ENCODE peak calls at places on chromosomes 7 and 10, in ten cellular contexts. C is spleen; Y is lung; L is naive thymus-derived CD4-positive, alpha-beta T cell; X is heart left ventricle; R is sigmoid colon; S is GM23338; K is endothelial cell of umbilical vein; J is adrenal gland; N is CD8-positive, alpha-beta memory T cell. O is an unnamed sample. For H3K36me3, the result is how much of the 10 kb centered on the place peaks cover.

GRCh38 chr10:80182986-80183385 is 22.4 kb downstream of the ANXA11 start:
- DNase-seq in X (no peak), N (no peak), R (no peak), K (no peak), Y (no peak), J (no peak), L (no peak), S (no peak), C (no peak), O (no peak)

GRCh38 chr10:45466784-45467183 is 92.8 kb downstream of the ALOX5 start:
- DNase-seq in C (peak), J (peak), Y (no peak), X (no peak), K (no peak), S (no peak), R (no peak), N (no peak), L (no peak), O (no peak)

GRCh38 chr10:131143425-131144165 is 167.9 kb downstream of the TCERG1L start:
- DNase-seq in K (no peak), Y (no peak), X (no peak), C (peak), N (no peak), R (no peak), L (no peak), J (no peak), S (no peak), O (no peak)

GRCh38 chr7:90919766-90920165 is 323.6 kb downstream of the CDK14 start:
- DNase-seq in N (no peak), X (no peak), L (no peak), C (no peak), J (no peak), Y (no peak), S (no peak), R (no peak), K (no peak), O (no peak)

GRCh38 chr10:52077796-52078195 is 236.3 kb upstream of the DKK1 start:
- DNase-seq in J (no peak), S (no peak), K (no peak), Y (no peak), R (no peak), C (no peak), X (no peak), L (no peak), N (no peak), O (no peak)

GRCh38 chr10:13990392-13990805 is 340.3 kb downstream of the FRMD4A start:
- DNase-seq in Y (no peak), K (peak), R (peak), C (no peak), L (no peak), J (peak), X (peak), N (no peak), S (no peak), O (no peak)

GRCh38 chr7:158252081-158252836 is 335.4 kb downstream of the PTPRN2 start:
- DNase-seq in S (no peak), X (peak), Y (no peak), R (peak), C (peak), J (peak), L (no peak), N (no peak), K (no peak), O (no peak)

GRCh38 chr10:59025981-59026730 is 150.3 kb upstream of the PHYHIPL start:
- DNase-seq in R (no peak), J (no peak), Y (no peak), S (no peak), N (no peak), L (no peak), X (no peak), K (no peak), C (peak), O (peak)

GRCh38 chr7:149787428-149788299 is 14.3 kb upstream of the ZNF467 start:
- DNase-seq in L (no peak), S (peak), K (peak), J (no peak), N (no peak), X (no peak), R (no peak), Y (no peak), C (no peak), O (no peak)

GRCh38 chr7:122553761-122554160 is 145.2 kb downstream of the RNF133 start:
- DNase-seq in L (no peak), N (no peak), Y (no peak), K (no peak), S (no peak), X (no peak), C (no peak), J (no peak), R (no peak), O (no peak)

GRCh38 chr10:129877773-129878371 is 86.2 kb downstream of the EBF3 start:
- DNase-seq in R (no peak), L (peak), X (no peak), Y (no peak), C (no peak), K (no peak), N (peak), S (peak), J (no peak), O (peak)

GRCh38 chr10:8305871-8306652 is 251.6 kb downstream of the GATA3 start:
- DNase-seq in X (no peak), R (no peak), N (no peak), J (no peak), L (no peak), C (no peak), Y (no peak), S (no peak), K (no peak), O (no peak)

GRCh38 chr10:70699659-70700174 is 27.4 kb downstream of the ADAMTS14 start:
- DNase-seq in K (no peak), C (no peak), N (no peak), L (no peak), Y (no peak), X (no peak), S (peak), R (no peak), J (no peak), O (peak)

GRCh38 chr10:29437871-29438270 is 149.0 kb downstream of the LYZL1 start:
- DNase-seq in N (no peak), S (no peak), Y (no peak), R (no peak), L (no peak), C (no peak), J (no peak), X (no peak), K (no peak), O (no peak)

GRCh38 chr10:48759113-48759901 is 74.6 kb downstream of the WDFY4 start:
- DNase-seq in N (no peak), X (no peak), S (no peak), Y (no peak), K (no peak), L (no peak), J (no peak), C (no peak), R (no peak), O (no peak)

GRCh38 chr10:99331207-99331803 is 2.1 kb downstream of the CNNM1 start:
- DNase-seq in X (no peak), J (no peak), R (no peak), N (no peak), K (no peak), C (no peak), S (no peak), L (no peak), Y (no peak), O (no peak)

GRCh38 chr10:91043173-91043910 is 122.5 kb upstream of the ANKRD1 start:
- DNase-seq in J (peak), R (no peak), X (peak), S (peak), C (no peak), L (no peak), N (no peak), Y (no peak), K (peak), O (peak)

GRCh38 chr10:114600067-114600466 is 58.0 kb downstream of the ABLIM1 start:
- DNase-seq in C (no peak), Y (no peak), X (no peak), J (no peak), L (no peak), S (no peak), N (no peak), K (no peak), R (no peak), O (no peak)

GRCh38 chr10:100006241-100006886 is 3.4 kb downstream of the DNMBP start:
- DNase-seq in L (no peak), C (no peak), Y (no peak), N (no peak), S (no peak), R (peak), X (no peak), K (peak), J (no peak), O (no peak)

GRCh38 chr7:28629216-28629848 is 217.0 kb downstream of the CREB5 start:
- DNase-seq in S (no peak), X (no peak), C (no peak), J (no peak), L (no peak), K (no peak), R (peak), N (no peak), Y (no peak), O (peak)

DNA sequence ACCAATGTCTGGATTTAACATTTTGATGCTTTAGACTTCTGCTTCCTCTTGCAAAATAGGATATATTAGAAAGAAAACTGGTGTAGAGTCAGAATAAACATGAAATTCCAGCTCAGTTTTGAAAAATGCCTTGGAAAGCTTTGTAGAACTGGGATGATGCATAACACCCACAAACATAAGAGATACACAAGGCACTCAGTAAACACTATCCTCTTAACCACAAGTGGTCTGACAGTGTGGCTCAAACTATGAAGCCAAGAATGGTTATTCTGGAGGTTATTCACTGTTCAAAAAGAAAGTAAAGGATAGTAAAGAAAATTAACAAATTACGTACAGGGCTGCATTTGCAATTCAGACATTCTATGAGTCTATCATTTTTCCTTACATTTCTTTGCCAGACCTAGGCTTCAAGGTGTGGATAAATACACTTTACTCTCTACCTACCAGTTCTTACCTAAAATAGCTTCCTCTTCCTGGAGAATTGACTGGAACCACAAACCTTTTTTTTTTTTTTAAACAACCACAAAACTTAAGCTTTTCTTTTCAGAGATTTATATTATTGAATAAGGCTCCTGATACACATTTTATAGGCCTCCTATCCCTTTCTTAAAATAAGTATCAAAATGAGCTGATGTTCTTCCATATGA is 9.0 kb upstream of the RSBN1L start:
- DNase-seq in S (no peak), J (no peak), C (no peak), R (no peak), Y (no peak), X (no peak), K (no peak), N (peak), L (peak), O (no peak)
- H3K27ac ChIP-seq in S (no peak), J (no peak), C (no peak), R (peak), Y (no peak), X (no peak), K (no peak), N (no peak), L (no peak), O (no peak)

GRCh38 chr10:72354356-72355213 is at the start of gene DNAJB12:
- DNase-seq in N (peak), C (peak), K (peak), L (peak), J (peak), S (peak), Y (peak), R (peak), X (peak), O (peak)

GRCh38 chr10:72353963-72354355 is 760 bp downstream of the DNAJB12 start:
- DNase-seq in N (no peak), R (no peak), J (peak), S (peak), C (peak), K (no peak), X (no peak), L (no peak), Y (no peak), O (no peak)

GRCh38 chr10:72356115-72356514 is 1.4 kb upstream of the DNAJB12 start:
- DNase-seq in C (no peak), S (no peak), J (no peak), X (no peak), K (no peak), L (no peak), N (no peak), R (no peak), Y (no peak), O (no peak)

GRCh38 chr10:72356987-72357386 is 2.3 kb upstream of the DNAJB12 start:
- DNase-seq in K (no peak), C (no peak), Y (no peak), L (no peak), R (peak), X (no peak), N (no peak), S (no peak), J (no peak), O (no peak)

GRCh38 chr10:72355214-72355555 is 466 bp upstream of the DNAJB12 start:
- DNase-seq in X (no peak), N (no peak), R (no peak), C (no peak), S (no peak), L (no peak), K (no peak), Y (no peak), J (no peak), O (no peak)
- H3K4me3 ChIP-seq in X (peak), N (peak), R (peak), C (peak), S (peak), L (peak), K (peak), Y (peak), J (peak), O (peak)

GRCh38 chr10:119862524-119862923 is 10.1 kb downstream of the MCMBP start:
- DNase-seq in S (no peak), R (no peak), J (no peak), X (no peak), N (no peak), L (no peak), C (no peak), K (no peak), Y (no peak), O (no peak)
- H3K36me3 ChIP-seq in S (under half), R (under half), J (under half), X (under half), N (under half), L (under half), C (under half), K (under half), Y (under half), O (under half)

GRCh38 chr10:71979692-71980062 is 15.5 kb downstream of the CHST3 start:
- DNase-seq in X (no peak), N (no peak), L (no peak), K (peak), C (peak), J (no peak), S (no peak), Y (no peak), R (no peak), O (no peak)
- H3K27ac ChIP-seq in X (peak), N (no peak), L (no peak), K (peak), C (peak), J (peak), S (no peak), Y (no peak), R (peak), O (no peak)

GRCh38 chr10:95759233-95759826 is 3.4 kb downstream of the ENTPD1 start:
- DNase-seq in L (no peak), S (no peak), X (no peak), C (no peak), K (peak), J (no peak), R (no peak), Y (no peak), N (no peak), O (no peak)
- H3K4me3 ChIP-seq in L (no peak), S (no peak), X (no peak), C (no peak), K (no peak), J (no peak), R (no peak), Y (no peak), N (no peak), O (no peak)

GRCh38 chr10:11294831-11295230 is 277.2 kb downstream of the CELF2 start:
- DNase-seq in K (peak), N (no peak), L (no peak), R (no peak), Y (no peak), S (no peak), C (no peak), X (no peak), J (no peak), O (no peak)
- H3K36me3 ChIP-seq in K (under half), N (half or more), L (under half), R (under half), Y (under half), S (under half), C (under half), X (half or more), J (under half), O (under half)

DNA sequence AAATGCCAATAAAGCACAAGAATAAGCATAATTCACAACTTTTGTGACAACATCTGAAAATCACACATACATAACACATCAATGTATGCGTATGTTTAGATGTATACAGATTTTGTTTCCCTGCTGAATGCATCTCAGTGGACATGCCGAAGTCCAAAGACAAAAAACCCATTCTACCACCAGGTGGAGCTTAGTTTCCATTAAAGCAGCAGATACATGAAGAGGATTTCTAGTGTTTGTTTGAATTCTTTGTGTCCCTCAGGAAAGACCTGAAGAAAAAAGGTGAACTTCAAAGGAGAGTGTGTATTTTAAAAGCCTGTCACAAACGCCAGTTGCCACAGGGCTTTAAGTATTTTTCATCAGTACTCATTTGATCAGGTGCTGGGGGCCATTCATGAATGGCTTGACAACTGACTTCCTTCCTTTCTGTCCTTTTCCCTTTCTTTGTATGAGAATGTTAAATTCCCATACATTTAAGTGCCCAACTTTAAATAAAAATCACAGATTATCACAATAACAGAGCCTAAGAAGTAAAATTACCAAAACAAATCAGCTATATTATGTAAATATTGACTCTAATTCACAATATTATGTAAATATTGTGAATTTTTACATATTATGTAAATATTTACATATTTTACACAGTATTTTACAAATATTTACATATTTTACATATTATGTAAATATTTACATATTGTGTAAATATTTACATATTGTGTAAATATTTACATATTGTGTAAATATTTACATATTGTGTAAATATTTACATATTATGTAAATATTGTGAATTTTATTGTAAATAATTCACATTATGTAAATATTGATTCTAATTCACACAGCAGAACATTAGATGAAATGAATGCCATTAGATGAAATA is 343.0 kb downstream of the CRPPA start:
- DNase-seq in Y (no peak), X (peak), K (peak), C (no peak), R (no peak), J (no peak), L (peak), N (peak), S (peak), O (peak)
- H3K27ac ChIP-seq in Y (no peak), X (no peak), K (peak), C (no peak), R (no peak), J (no peak), L (no peak), N (no peak), S (no peak), O (no peak)

DNA sequence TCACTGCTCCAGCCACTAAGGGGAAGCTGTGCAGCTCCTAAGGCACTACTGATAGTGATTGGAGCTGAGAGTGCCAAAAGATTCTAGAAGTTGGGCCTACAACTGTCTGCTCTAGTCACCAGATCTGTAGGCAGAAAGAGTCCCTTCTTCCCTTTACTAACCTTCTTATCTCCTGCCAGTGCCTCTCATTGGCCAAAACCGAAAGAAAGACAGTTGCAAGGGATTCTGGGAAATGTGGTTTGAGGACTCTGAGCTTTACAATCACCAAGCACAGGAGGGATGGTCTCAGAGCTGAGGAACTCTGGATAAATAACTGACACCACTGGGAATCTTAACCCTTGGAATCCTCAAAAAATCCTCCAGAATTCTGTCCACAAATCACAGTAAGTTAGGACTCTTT is 615.8 kb downstream of the CCSER2 start:
- DNase-seq in C (no peak), L (no peak), S (no peak), J (no peak), R (no peak), K (no peak), N (no peak), X (no peak), Y (no peak), O (no peak)
- H3K4me3 ChIP-seq in C (no peak), L (no peak), S (no peak), J (no peak), R (no peak), K (no peak), N (no peak), X (no peak), Y (no peak), O (no peak)

DNA sequence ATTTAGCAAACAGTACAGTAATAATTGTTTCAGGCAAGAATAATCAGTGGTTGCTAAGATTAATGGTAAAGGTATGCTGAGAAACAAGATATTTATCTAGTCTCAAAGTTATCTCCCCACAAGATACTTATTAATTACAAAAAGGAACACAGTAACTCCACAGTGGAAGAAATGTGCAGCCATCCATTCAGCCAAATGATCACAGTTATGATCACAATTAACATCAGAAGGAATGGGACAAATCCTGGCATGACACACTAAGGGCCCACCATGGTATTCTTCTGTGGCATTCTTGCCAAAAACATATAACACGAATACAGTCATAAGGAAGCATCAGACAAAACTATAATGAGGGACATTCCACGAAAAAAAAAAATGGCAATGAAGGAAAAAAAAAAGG is 21.0 kb downstream of the NUDCD3 start:
- DNase-seq in J (no peak), X (no peak), C (no peak), S (no peak), R (no peak), L (no peak), N (no peak), Y (no peak), K (no peak), O (no peak)
- H3K36me3 ChIP-seq in J (under half), X (under half), C (under half), S (under half), R (under half), L (under half), N (under half), Y (under half), K (under half), O (under half)

O was measured in small intestine.